ENCODE peak calls at places on chromosomes 1 and 21, in five cellular contexts. K is hippocampal formation, T is NCI-H2029 treated with DMSO at 0.1 percent for 48 hours, A is tibial artery, N is RWPE1. V is an unnamed sample.

GRCh38 chr1:23343246-23344110 is 606 bp downstream of the HNRNPR start:
- DNase-seq in N (peak), T (no peak), A (no peak), K (peak), V (no peak)

GRCh38 chr21:26385721-26386120 is 187.4 kb downstream of the CYYR1 start:
- DNase-seq in K (no peak), A (no peak), N (no peak), T (no peak), V (no peak)

GRCh38 chr1:92808353-92808752 is 23.4 kb upstream of the EVI5 start:
- DNase-seq in N (peak), K (no peak), T (no peak), A (no peak), V (no peak)

GRCh38 chr1:168786476-168787330 is 57.7 kb upstream of the DPT start:
- DNase-seq in N (no peak), T (no peak), A (no peak), K (no peak), V (no peak)

GRCh38 chr1:162070094-162070748 is 730 bp downstream of the NOS1AP start:
- DNase-seq in K (no peak), A (no peak), N (peak), T (peak), V (no peak)

GRCh38 chr1:228814091-228814610 is 78.9 kb downstream of the RHOU start:
- DNase-seq in A (no peak), N (no peak), T (no peak), K (no peak), V (no peak)

GRCh38 chr1:206787956-206788355 is 15.7 kb upstream of the IL10 start:
- DNase-seq in N (no peak), T (no peak), K (no peak), A (no peak), V (no peak)

GRCh38 chr1:177922209-177922608 is 47.6 kb downstream of the SEC16B start:
- DNase-seq in T (no peak), K (no peak), N (no peak), A (no peak), V (no peak)

GRCh38 chr1:113041569-113042335 is 31.2 kb upstream of the LRIG2 start:
- DNase-seq in A (no peak), N (no peak), T (no peak), K (peak), V (peak)

GRCh38 chr1:100400332-100400933 is 48.1 kb downstream of the CDC14A start:
- DNase-seq in T (no peak), A (peak), K (no peak), N (no peak), V (no peak)

GRCh38 chr21:43712268-43712942 is 6.5 kb upstream of the PDXK start:
- DNase-seq in A (no peak), K (no peak), N (peak), T (peak), V (no peak)

GRCh38 chr21:42532466-42533181 is 19.0 kb downstream of the SLC37A1 start:
- DNase-seq in T (peak), K (peak), A (peak), N (no peak), V (peak)

GRCh38 chr1:95994643-95995042 is 726.9 kb upstream of the PTBP2 start:
- DNase-seq in K (no peak), N (no peak), A (no peak), T (no peak), V (no peak)

GRCh38 chr21:16968436-16968835 is 544.4 kb upstream of the CXADR start:
- DNase-seq in T (no peak), A (no peak), K (no peak), N (no peak), V (no peak)

GRCh38 chr1:200771625-200772555 is 33.2 kb downstream of the CAMSAP2 start:
- DNase-seq in N (peak), K (no peak), T (no peak), A (no peak), V (no peak)

GRCh38 chr1:205069371-205070125 is 14.7 kb downstream of the TMEM81 start:
- DNase-seq in K (no peak), T (no peak), A (peak), N (no peak), V (no peak)

GRCh38 chr1:180881806-180882509 is 30.7 kb upstream of the KIAA1614 start:
- DNase-seq in K (peak), A (no peak), N (peak), T (peak), V (no peak)

GRCh38 chr1:44485229-44485932 is 80.3 kb downstream of the RNF220 start:
- DNase-seq in A (peak), T (no peak), N (peak), K (no peak), V (no peak)

GRCh38 chr21:37647781-37648180 is 268.5 kb downstream of the KCNJ6 start:
- DNase-seq in T (no peak), A (no peak), N (peak), K (no peak), V (no peak)

GRCh38 chr1:172137703-172138102 is 282.8 kb upstream of the C1orf105 start:
- DNase-seq in A (no peak), N (no peak), K (no peak), T (no peak), V (no peak)

GRCh38 chr1:220950576-220950975 is 71.3 kb downstream of the HLX start:
- DNase-seq in K (no peak), N (no peak), A (no peak), T (no peak), V (no peak)

GRCh38 chr1:70090146-70090545 is 115.2 kb downstream of the LRRC40 start:
- DNase-seq in T (no peak), N (no peak), K (no peak), A (no peak), V (no peak)

GRCh38 chr1:170239445-170239844 is 93.7 kb downstream of the NTMT2 start:
- DNase-seq in A (no peak), N (peak), K (no peak), T (no peak), V (no peak)

GRCh38 chr1:74334147-74334546 is 99.0 kb downstream of the TNNI3K start:
- DNase-seq in K (no peak), T (no peak), N (no peak), A (no peak), V (no peak)

GRCh38 chr21:46116189-46116845 is 18.4 kb downstream of the COL6A2 start:
- DNase-seq in K (no peak), A (peak), N (no peak), T (no peak), V (no peak)

GRCh38 chr1:16980473-16981268 is at the start of gene MFAP2:
- DNase-seq in T (no peak), A (no peak), K (no peak), N (no peak), V (no peak)

GRCh38 chr1:203797948-203798347 is 2.5 kb downstream of the ZBED6 start:
- DNase-seq in A (no peak), T (no peak), K (no peak), N (peak), V (no peak)

GRCh38 chr1:170586321-170586855 is 54.4 kb downstream of the GORAB start:
- DNase-seq in N (no peak), T (no peak), A (peak), K (no peak), V (no peak)

GRCh38 chr1:43867946-43868740 is 65.5 kb upstream of the ARTN start:
- DNase-seq in T (no peak), A (no peak), K (no peak), N (peak), V (no peak)

GRCh38 chr1:97160796-97161195 is 439.2 kb downstream of the PTBP2 start:
- DNase-seq in K (no peak), T (no peak), A (no peak), N (no peak), V (no peak)

GRCh38 chr1:203368624-203369451 is 17.9 kb upstream of the FMOD start:
- DNase-seq in K (no peak), A (peak), N (peak), T (no peak), V (no peak)

GRCh38 chr21:45286671-45287437 is 841 bp downstream of the POFUT2 start:
- DNase-seq in N (no peak), T (no peak), K (no peak), A (peak), V (no peak)

GRCh38 chr1:36573445-36573844 is 90.7 kb upstream of the CSF3R start:
- DNase-seq in T (no peak), A (no peak), N (no peak), K (no peak), V (no peak)

GRCh38 chr21:39452207-39452964 is 616 bp downstream of the SH3BGR start:
- DNase-seq in A (no peak), N (no peak), K (peak), T (no peak), V (peak)

GRCh38 chr1:201344206-201345080 is 33.0 kb downstream of the TNNT2 start:
- DNase-seq in A (no peak), K (no peak), T (no peak), N (no peak), V (no peak)

GRCh38 chr1:197336571-197336970 is 68.5 kb downstream of the CRB1 start:
- DNase-seq in T (no peak), A (no peak), K (no peak), N (no peak), V (no peak)

GRCh38 chr1:68777850-68778249 is 281.0 kb upstream of the DEPDC1 start:
- DNase-seq in A (no peak), N (no peak), K (no peak), T (no peak), V (no peak)

GRCh38 chr21:37993071-37993470 is 76.8 kb upstream of the KCNJ6 start:
- DNase-seq in K (no peak), A (no peak), T (no peak), N (no peak), V (no peak)

V was measured in caudate nucleus.